ENCODE peak calls at places on chromosomes 6 and 20, in five cellular contexts. W is OCI-LY7; O is stimulated activated CD4-positive, alpha-beta T cell treated with anti-CD3 and anti-CD28 coated beads, Interleukin-15, amount 100 ng/mL, for 1 hour; M is NCI-H1417 treated with DMSO at 0.1 percent for 48 hours; Y is occipital lobe. I is an unnamed sample.

GRCh38 chr6:11779308-11780096 is 899 bp upstream of the ADTRP start:
- DNase-seq in Y (peak; percentile 33), M (no peak), O (no peak), W (no peak), I (no peak)

GRCh38 chr20:24981750-24982149 is 10.8 kb downstream of the APMAP start:
- DNase-seq in M (no peak), W (no peak), Y (no peak), O (no peak), I (no peak)

GRCh38 chr6:43669922-43670622 is 17.5 kb downstream of the MRPS18A start:
- DNase-seq in M (no peak), O (no peak), Y (no peak), W (no peak), I (no peak)

GRCh38 chr6:89724981-89725380 is 86.4 kb upstream of the LYRM2 start:
- DNase-seq in Y (no peak), W (no peak), M (no peak), O (no peak), I (no peak)

GRCh38 chr20:1816384-1817381 is 78.5 kb upstream of the SIRPA start:
- DNase-seq in W (no peak), O (no peak), M (no peak), Y (peak; percentile 57), I (no peak)

GRCh38 chr6:41092421-41093140 is 19.8 kb downstream of the NFYA start:
- DNase-seq in Y (no peak), M (no peak), O (no peak), W (peak; percentile 36), I (no peak)

GRCh38 chr6:64249129-64249528 is 613.5 kb downstream of the PHF3 start:
- DNase-seq in W (no peak), O (no peak), M (no peak), Y (no peak), I (no peak)

GRCh38 chr6:142566628-142567396 is 265.0 kb downstream of the ADGRG6 start:
- DNase-seq in Y (no peak), O (no peak), W (peak; percentile 43), M (no peak), I (peak; percentile 30)

GRCh38 chr6:128131566-128131965 is 230.7 kb upstream of the THEMIS start:
- DNase-seq in W (no peak), Y (no peak), O (no peak), M (no peak), I (no peak)

GRCh38 chr6:62775427-62776022 is 435.7 kb upstream of the FKBP1C start:
- DNase-seq in W (peak; percentile 44), M (no peak), O (no peak), Y (no peak), I (no peak)

GRCh38 chr6:16130932-16131387 is 2.1 kb downstream of the MYLIP start:
- DNase-seq in O (no peak), W (peak; percentile 89), Y (no peak), M (no peak), I (no peak)

GRCh38 chr20:13865156-13865555 is 80.3 kb downstream of the NDUFAF5 start:
- DNase-seq in M (no peak), Y (no peak), W (no peak), O (no peak), I (no peak)

GRCh38 chr6:145017516-145017915 is 717.8 kb downstream of the EPM2A start:
- DNase-seq in O (no peak), Y (no peak), M (no peak), W (no peak), I (no peak)

I was measured in activated T-helper 9 cell treated with anti-CD3 and anti-CD28 coated beads, Interleukin-2, amount 50 U/mL, for 16 hours.